ENCODE peak calls at places on chromosomes 11 and 22, in eight cellular contexts. N, H, W, J, P, D, C and Z are unnamed samples. For H3K36me3, the result is how much of the 10 kb centered on the place peaks cover.

GRCh38 chr22:38824587-38824986 is 19.2 kb downstream of the NPTXR start:
- DNase-seq in N (no peak), H (peak), W (peak), J (peak), P (peak), D (peak), C (no peak), Z (peak)

GRCh38 chr11:78821371-78822306 is 247.0 kb upstream of the NARS2 start:
- DNase-seq in N (no peak), H (peak), W (no peak), J (no peak), P (no peak), D (no peak), C (no peak), Z (no peak)

GRCh38 chr22:37233751-37234631 is 10.1 kb downstream of the RAC2 start:
- DNase-seq in N (no peak), H (no peak), W (no peak), J (no peak), P (no peak), D (no peak), C (peak), Z (peak)

GRCh38 chr11:11534981-11535380 is 86.8 kb downstream of the GALNT18 start:
- DNase-seq in N (no peak), H (no peak), W (no peak), J (no peak), P (no peak), D (no peak), C (no peak), Z (no peak)

GRCh38 chr22:43890901-43891331 is 897 bp downstream of the PNPLA5 start:
- DNase-seq in N (no peak), H (no peak), W (no peak), J (peak), P (peak), D (no peak), C (no peak), Z (no peak)

GRCh38 chr11:45702511-45702910 is 37.1 kb upstream of the CHST1 start:
- DNase-seq in N (no peak), H (no peak), W (no peak), J (no peak), P (no peak), D (no peak), C (no peak), Z (no peak)

GRCh38 chr11:76131142-76131541 is 75.2 kb downstream of the WNT11 start:
- DNase-seq in N (peak), H (no peak), W (no peak), J (no peak), P (no peak), D (no peak), C (no peak), Z (no peak)

GRCh38 chr22:46563381-46564083 is 26.1 kb upstream of the CELSR1 start:
- DNase-seq in N (peak), H (peak), W (no peak), J (peak), P (peak), D (peak), C (peak), Z (peak)

GRCh38 chr22:18070556-18071306 is 7.1 kb upstream of the PEX26 start:
- DNase-seq in N (no peak), H (peak), W (no peak), J (peak), P (no peak), D (no peak), C (peak), Z (no peak)

GRCh38 chr11:74319139-74319538 is 7.7 kb upstream of the P4HA3 start:
- DNase-seq in N (no peak), H (peak), W (no peak), J (peak), P (no peak), D (no peak), C (no peak), Z (no peak)

GRCh38 chr11:11786234-11786633 is 55.5 kb upstream of the USP47 start:
- DNase-seq in N (no peak), H (no peak), W (no peak), J (peak), P (no peak), D (no peak), C (no peak), Z (no peak)

GRCh38 chr11:70002433-70002832 is 75.7 kb upstream of the ANO1 start:
- DNase-seq in N (no peak), H (no peak), W (no peak), J (no peak), P (no peak), D (no peak), C (no peak), Z (no peak)

GRCh38 chr11:88414385-88414861 is 76.9 kb upstream of the CTSC start:
- DNase-seq in N (no peak), H (peak), W (no peak), J (peak), P (peak), D (no peak), C (no peak), Z (no peak)

GRCh38 chr22:40241200-40241763 is 63.6 kb downstream of the TNRC6B start:
- DNase-seq in N (no peak), H (no peak), W (no peak), J (no peak), P (no peak), D (no peak), C (no peak), Z (no peak)

GRCh38 chr11:60528934-60529333 is 13.7 kb downstream of the MS4A13 start:
- DNase-seq in N (no peak), H (no peak), W (no peak), J (no peak), P (no peak), D (no peak), C (no peak), Z (no peak)

GRCh38 chr11:119678351-119678750 is 50.6 kb downstream of the NECTIN1 start:
- DNase-seq in N (no peak), H (no peak), W (no peak), J (no peak), P (no peak), D (no peak), C (no peak), Z (no peak)

DNA sequence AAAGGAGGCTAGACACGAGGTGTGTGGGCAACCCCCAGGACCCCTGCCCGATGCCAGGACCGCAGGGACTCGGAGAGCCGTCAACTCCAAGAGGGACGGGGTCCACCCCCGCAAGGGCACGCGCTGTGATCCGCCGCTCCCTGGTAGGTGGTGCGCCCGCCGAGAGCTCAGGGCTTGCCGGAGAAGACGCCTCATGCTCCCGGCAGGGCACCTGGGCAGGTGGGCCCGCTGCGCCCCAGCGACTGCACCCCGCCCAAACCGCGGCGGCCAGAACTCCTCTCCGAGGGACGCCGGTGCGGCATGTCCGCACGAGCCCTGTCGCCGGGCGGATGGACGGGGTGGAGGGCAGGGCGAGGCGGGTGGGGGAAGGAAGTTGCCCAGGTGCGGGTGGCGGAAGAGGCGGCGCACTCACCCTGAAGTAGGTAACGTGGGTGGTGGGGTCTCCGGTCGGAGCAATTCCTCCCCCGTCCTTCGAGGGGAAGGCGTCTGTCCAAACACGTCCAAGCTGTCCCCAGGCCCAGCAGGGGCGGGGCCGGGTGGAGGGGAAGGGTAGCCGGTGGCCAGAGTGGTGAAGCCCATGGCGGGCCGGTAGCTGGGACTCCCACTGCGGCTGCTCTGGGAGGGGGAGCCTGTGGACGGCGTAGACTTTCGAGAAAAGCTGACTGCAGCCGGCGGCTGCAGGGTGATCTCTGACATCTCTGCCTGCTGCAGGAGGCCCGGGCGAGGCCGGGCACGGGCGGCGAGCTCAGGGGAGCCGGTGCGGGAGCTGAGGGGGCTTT is 37.2 kb downstream of the IGSF9B start:
- DNase-seq in N (no peak), H (no peak), W (no peak), J (no peak), P (no peak), D (no peak), C (no peak), Z (no peak)
- H3K36me3 ChIP-seq in N (half or more), H (under half), W (under half), J (under half), P (half or more), D (under half), C (under half), Z (under half)

GRCh38 chr22:29480512-29481264 is 670 bp downstream of the NEFH start:
- DNase-seq in N (no peak), H (no peak), W (no peak), J (peak), P (no peak), D (no peak), C (no peak), Z (peak)
- TF ChIP-seq CTCF in N (no peak), H (no peak), W (peak), J (no peak), P (no peak), D (no peak), C (no peak), Z (peak)

GRCh38 chr22:30940655-30941362 is 27.8 kb downstream of the MORC2 start:
- DNase-seq in N (no peak), H (no peak), W (no peak), J (no peak), P (no peak), D (peak), C (no peak), Z (no peak)
- H3K36me3 ChIP-seq in N (half or more), H (under half), W (half or more), J (under half), P (half or more), D (under half), C (half or more), Z (half or more)

GRCh38 chr22:41948142-41948541 is 1.2 kb upstream of the CENPM start:
- DNase-seq in N (no peak), H (no peak), W (no peak), J (no peak), P (no peak), D (no peak), C (no peak), Z (no peak)

GRCh38 chr22:41949297-41949965 is 2.5 kb upstream of the CENPM start:
- DNase-seq in N (no peak), H (no peak), W (no peak), J (no peak), P (no peak), D (no peak), C (no peak), Z (no peak)

GRCh38 chr22:41947181-41948080 is 479 bp upstream of the CENPM start:
- DNase-seq in N (no peak), H (no peak), W (no peak), J (no peak), P (no peak), D (no peak), C (no peak), Z (no peak)

GRCh38 chr22:41943661-41944209 is 3.2 kb downstream of the CENPM start:
- DNase-seq in N (no peak), H (peak), W (no peak), J (no peak), P (no peak), D (no peak), C (no peak), Z (no peak)

GRCh38 chr22:41946360-41947180 is at the start of gene CENPM:
- DNase-seq in N (peak), H (peak), W (peak), J (peak), P (peak), D (peak), C (peak), Z (peak)
- TF ChIP-seq CTCF in N (peak), H (peak), W (no peak), J (no peak), P (no peak), D (no peak), C (no peak), Z (peak)

GRCh38 chr11:18493310-18493709 is 33.4 kb downstream of the TSG101 start:
- DNase-seq in N (no peak), H (peak), W (no peak), J (no peak), P (no peak), D (no peak), C (no peak), Z (no peak)

GRCh38 chr11:18490319-18490718 is 34.7 kb downstream of the LDHAL6A start:
- DNase-seq in N (no peak), H (peak), W (no peak), J (no peak), P (no peak), D (no peak), C (no peak), Z (no peak)

GRCh38 chr11:18492888-18493287 is 33.9 kb downstream of the TSG101 start:
- DNase-seq in N (no peak), H (peak), W (no peak), J (peak), P (no peak), D (no peak), C (no peak), Z (no peak)

GRCh38 chr11:18491924-18492323 is 34.8 kb downstream of the TSG101 start:
- DNase-seq in N (no peak), H (peak), W (no peak), J (no peak), P (no peak), D (no peak), C (no peak), Z (no peak)

DNA sequence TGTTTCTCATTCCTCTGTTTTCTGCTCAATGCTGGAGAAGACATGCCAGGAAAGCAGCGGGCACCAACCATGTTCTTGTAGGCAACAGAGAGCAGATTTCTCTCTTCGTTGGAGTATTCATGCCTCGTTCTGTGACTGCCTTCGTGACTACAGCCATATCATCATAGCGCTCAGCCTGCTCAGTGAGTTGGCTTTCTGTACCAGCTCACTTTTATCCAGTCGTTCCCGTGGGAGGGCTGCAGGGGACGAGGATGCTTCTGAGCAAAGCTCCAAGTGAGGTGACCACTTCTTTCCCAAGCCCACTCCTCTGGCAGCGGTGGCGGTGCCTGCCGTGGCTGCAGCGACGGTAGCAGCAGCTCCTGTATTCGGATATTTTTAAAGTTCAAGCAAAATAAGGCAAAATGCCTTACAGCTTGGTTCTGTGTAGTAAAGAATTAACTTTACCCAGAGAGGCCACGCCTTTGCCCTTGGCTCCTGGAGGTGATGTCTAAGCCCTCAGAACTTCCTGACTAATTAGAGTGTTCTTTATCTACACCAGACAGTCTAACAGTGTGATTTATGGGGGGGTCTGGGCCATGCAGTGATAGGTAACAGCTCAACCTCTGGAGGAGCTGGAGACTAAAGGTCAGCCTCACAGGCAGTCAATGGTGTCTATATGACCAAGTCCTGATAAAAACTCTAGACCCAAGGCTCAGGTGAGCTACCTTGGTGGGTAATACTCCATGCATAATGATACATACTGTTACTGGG is 35.3 kb downstream of the LDHAL6A start:
- DNase-seq in N (no peak), H (no peak), W (no peak), J (no peak), P (no peak), D (no peak), C (no peak), Z (no peak)
- H3K36me3 ChIP-seq in N (under half), H (under half), W (under half), J (under half), P (under half), D (under half), C (half or more), Z (under half)